ENCODE peak calls at places on chromosomes 11 and 22, in seven cellular contexts. L is IMR-90, A is trophoblast cell, D is H9, U is mesendoderm, M is H1, J is mesenchymal stem cell. Q is an unnamed sample.
A peak's percentile ranks its signal among the peaks of the same experiment; 100 is the strongest.

GRCh38 chr11:81959341-81959740 is 774.3 kb downstream of the FAM181B start:
- DNase-seq in L (no peak), A (no peak), D (peak; percentile 55), U (peak; percentile 84), M (no peak), J (no peak), Q (peak; percentile 18)

GRCh38 chr11:125253795-125254525 is 89.4 kb downstream of the PKNOX2 start:
- DNase-seq in L (no peak), A (no peak), D (no peak), U (no peak), M (no peak), J (peak; percentile 49), Q (no peak)

GRCh38 chr11:59106363-59107336 is at the start of gene FAM111B:
- DNase-seq in L (peak; percentile 91), A (peak; percentile 59), D (peak; percentile 94), U (peak; percentile 98), M (no peak), J (peak; percentile 95), Q (peak; percentile 85)

GRCh38 chr22:17191163-17191562 is 28.1 kb downstream of the ADA2 start:
- DNase-seq in L (peak; percentile 55), A (no peak), D (no peak), U (no peak), M (no peak), J (peak; percentile 57), Q (no peak)

GRCh38 chr22:24440270-24440717 is 12.9 kb downstream of the ADORA2A start:
- DNase-seq in L (no peak), A (no peak), D (no peak), U (no peak), M (no peak), J (no peak), Q (no peak)

GRCh38 chr11:14768789-14769188 is 123.2 kb downstream of the CYP2R1 start:
- DNase-seq in L (no peak), A (no peak), D (no peak), U (no peak), M (no peak), J (no peak), Q (no peak)

GRCh38 chr11:115759622-115760527 is 255.7 kb upstream of the CADM1 start:
- DNase-seq in L (no peak), A (no peak), D (peak; percentile 55), U (peak; percentile 57), M (no peak), J (peak; percentile 11), Q (peak; percentile 33)

GRCh38 chr11:118933486-118933885 is 7.8 kb upstream of the BCL9L start:
- DNase-seq in L (peak; percentile 16), A (no peak), D (no peak), U (no peak), M (no peak), J (peak; percentile 13), Q (no peak)

GRCh38 chr22:46905834-46906233 is 143.4 kb downstream of the TBC1D22A start:
- DNase-seq in L (no peak), A (no peak), D (no peak), U (no peak), M (no peak), J (no peak), Q (no peak)

GRCh38 chr11:7457211-7457610 is 28.1 kb upstream of the OLFML1 start:
- DNase-seq in L (no peak), A (no peak), D (no peak), U (peak; percentile 44), M (no peak), J (no peak), Q (no peak)

GRCh38 chr11:32343325-32344008 is 91.9 kb downstream of the WT1 start:
- DNase-seq in L (no peak), A (no peak), D (no peak), U (no peak), M (no peak), J (no peak), Q (no peak)

GRCh38 chr11:2974272-2974671 is 17.9 kb downstream of the NAP1L4 start:
- DNase-seq in L (no peak), A (no peak), D (no peak), U (no peak), M (no peak), J (no peak), Q (no peak)

GRCh38 chr11:74681686-74682651 is 49.3 kb downstream of the CHRDL2 start:
- DNase-seq in L (peak; percentile 40), A (no peak), D (peak; percentile 14), U (no peak), M (no peak), J (no peak), Q (no peak)

GRCh38 chr11:30128269-30128932 is 102.4 kb upstream of the FSHB start:
- DNase-seq in L (peak; percentile 60), A (no peak), D (no peak), U (peak; percentile 45), M (no peak), J (peak; percentile 5), Q (peak; percentile 20)

GRCh38 chr22:45212992-45213751 is 27.5 kb downstream of the KIAA0930 start:
- DNase-seq in L (peak; percentile 81), A (peak; percentile 37), D (no peak), U (no peak), M (no peak), J (peak; percentile 88), Q (no peak)

GRCh38 chr11:11624926-11625325 is 3.1 kb upstream of the GALNT18 start:
- DNase-seq in L (no peak), A (no peak), D (no peak), U (peak; percentile 75), M (no peak), J (no peak), Q (no peak)

GRCh38 chr11:11624206-11624605 is 2.4 kb upstream of the GALNT18 start:
- DNase-seq in L (no peak), A (no peak), D (no peak), U (no peak), M (no peak), J (no peak), Q (no peak)

GRCh38 chr11:11622772-11623531 is 1.1 kb upstream of the GALNT18 start:
- DNase-seq in L (no peak), A (no peak), D (no peak), U (no peak), M (no peak), J (peak; percentile 41), Q (no peak)

GRCh38 chr11:11628651-11629050 is 6.8 kb upstream of the GALNT18 start:
- DNase-seq in L (no peak), A (no peak), D (no peak), U (no peak), M (no peak), J (no peak), Q (no peak)

GRCh38 chr11:11626128-11626527 is 4.3 kb upstream of the GALNT18 start:
- DNase-seq in L (no peak), A (no peak), D (no peak), U (no peak), M (no peak), J (peak; percentile 11), Q (no peak)
- H3K4ac ChIP-seq in L (no peak overlapping the region), A (no peak overlapping the region), D (no peak overlapping the region), U (no peak overlapping the region), M (no peak overlapping the region), J (no peak overlapping the region), Q (no peak overlapping the region)

GRCh38 chr22:36027579-36027959 is 1.1 kb downstream of the RBFOX2 start:
- DNase-seq in L (no peak), A (no peak), D (no peak), U (no peak), M (no peak), J (peak; percentile 44), Q (no peak)

GRCh38 chr22:36026741-36027140 is 1.9 kb downstream of the RBFOX2 start:
- DNase-seq in L (peak; percentile 60), A (no peak), D (no peak), U (peak; percentile 77), M (no peak), J (peak; percentile 71), Q (no peak)

GRCh38 chr22:36021649-36022048 is 7.0 kb downstream of the RBFOX2 start:
- DNase-seq in L (no peak), A (no peak), D (no peak), U (no peak), M (no peak), J (no peak), Q (no peak)

GRCh38 chr22:36022162-36022561 is 6.5 kb downstream of the RBFOX2 start:
- DNase-seq in L (peak; percentile 90), A (no peak), D (no peak), U (no peak), M (no peak), J (peak; percentile 87), Q (no peak)

DNA sequence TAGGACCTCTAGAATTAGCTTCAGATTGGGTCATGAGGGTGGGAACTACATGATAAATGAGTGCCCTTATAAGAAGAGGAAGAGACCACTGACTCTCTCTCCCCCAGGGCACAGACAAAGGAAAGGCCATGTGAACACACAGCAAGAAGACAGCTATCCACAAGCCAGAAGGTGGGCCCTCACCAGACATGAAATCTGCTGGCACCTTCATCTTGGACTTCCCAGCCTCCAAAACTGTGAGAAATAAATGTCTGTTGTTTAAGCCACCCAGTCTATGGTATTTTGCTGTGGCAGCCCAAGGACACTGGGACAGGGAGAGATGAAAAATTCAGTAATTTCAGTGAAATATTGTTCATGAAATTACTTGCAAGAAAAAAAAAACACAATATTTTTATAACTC is 5.9 kb downstream of the RBFOX2 start:
- DNase-seq in L (no peak), A (peak; percentile 80), D (no peak), U (no peak), M (no peak), J (no peak), Q (no peak)
- H2BK5ac ChIP-seq in L (peak overlapping the region; percentile 91), A (no peak overlapping the region), D (no peak overlapping the region), U (no peak overlapping the region), M (no peak overlapping the region), J (no peak overlapping the region), Q (no peak overlapping the region)

GRCh38 chr11:489610-490185 is 17.3 kb downstream of the RNH1 start:
- DNase-seq in L (no peak), A (no peak), D (peak; percentile 21), U (no peak), M (no peak), J (no peak), Q (no peak)
- H3K4ac ChIP-seq in L (no peak overlapping the region), A (no peak overlapping the region), D (no peak overlapping the region), U (no peak overlapping the region), M (no peak overlapping the region), J (no peak overlapping the region), Q (no peak overlapping the region)

GRCh38 chr11:1422481-1422880 is 32.7 kb downstream of the BRSK2 start:
- DNase-seq in L (no peak), A (no peak), D (no peak), U (peak; percentile 65), M (no peak), J (no peak), Q (no peak)

GRCh38 chr11:1421291-1421690 is 31.6 kb downstream of the BRSK2 start:
- DNase-seq in L (no peak), A (no peak), D (no peak), U (no peak), M (no peak), J (no peak), Q (no peak)

GRCh38 chr11:1415631-1416030 is 25.9 kb downstream of the BRSK2 start:
- DNase-seq in L (no peak), A (no peak), D (no peak), U (no peak), M (no peak), J (no peak), Q (no peak)

GRCh38 chr11:1422981-1423380 is 33.2 kb downstream of the BRSK2 start:
- DNase-seq in L (no peak), A (no peak), D (no peak), U (no peak), M (no peak), J (no peak), Q (no peak)

DNA sequence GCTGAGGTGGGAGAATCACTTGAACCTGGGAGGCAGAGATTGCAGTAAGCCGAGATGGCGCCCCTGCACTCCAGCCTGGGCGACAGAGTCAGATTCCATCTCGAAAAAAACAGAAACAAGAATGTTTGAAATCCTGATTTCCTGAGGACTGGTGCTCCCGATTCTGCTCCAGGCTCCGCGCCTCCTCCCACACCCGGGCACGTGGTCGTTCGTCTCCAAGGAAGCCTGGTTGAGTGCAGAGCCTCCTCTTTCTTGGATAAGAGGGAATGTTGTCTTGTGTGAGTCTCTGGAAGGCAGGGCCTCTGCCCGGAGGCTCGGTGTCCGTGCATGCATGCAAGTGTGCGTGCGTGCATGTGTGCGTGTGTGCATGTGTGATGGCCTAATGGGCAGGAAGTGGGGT is 30.1 kb downstream of the BRSK2 start:
- DNase-seq in L (no peak), A (no peak), D (no peak), U (no peak), M (no peak), J (no peak), Q (no peak)
- H2BK5ac ChIP-seq in L (no peak overlapping the region), A (no peak overlapping the region), D (no peak overlapping the region), U (no peak overlapping the region), M (no peak overlapping the region), J (no peak overlapping the region), Q (no peak overlapping the region)

Q was measured in neuronal stem cell.